ENCODE peak calls at places on chromosomes 6 and 20, in eight cellular contexts. J is CD8-positive, alpha-beta T cell; G is neuronal stem cell; P is ovary; Y is keratinocyte; O is aorta; A is mammary epithelial cell; D is RWPE2. W is an unnamed sample. For H3K4me1 and H3K27me3, the result is how much of the 10 kb centered on the place peaks cover.

GRCh38 chr6:20723236-20723635 is 189.0 kb downstream of the CDKAL1 start:
- DNase-seq in A (no peak), G (no peak), O (no peak), J (no peak), P (no peak), D (no peak), Y (no peak), W (no peak)

GRCh38 chr20:3068075-3068474 is 3.3 kb upstream of the OXT start:
- DNase-seq in G (no peak), Y (no peak), O (peak), A (no peak), J (no peak), D (no peak), P (no peak), W (no peak)

GRCh38 chr20:40251284-40251932 is 437.6 kb downstream of the MAFB start:
- DNase-seq in D (no peak), A (peak), O (no peak), J (no peak), Y (no peak), P (no peak), G (no peak), W (peak)

GRCh38 chr6:75504902-75505233 is 11.3 kb upstream of the FILIP1 start:
- DNase-seq in G (no peak), D (no peak), Y (no peak), A (no peak), O (no peak), P (no peak), J (no peak), W (no peak)

GRCh38 chr6:4603856-4604369 is 172.3 kb upstream of the CDYL start:
- DNase-seq in Y (no peak), A (no peak), P (no peak), O (no peak), G (no peak), D (no peak), J (no peak), W (no peak)

GRCh38 chr6:66992660-66993059 is 1285.6 kb upstream of the EYS start:
- DNase-seq in O (no peak), J (no peak), P (no peak), A (no peak), Y (no peak), G (no peak), D (no peak), W (no peak)

GRCh38 chr6:157323114-157323923 is at the start of gene TMEM242:
- DNase-seq in O (peak), Y (no peak), J (peak), G (peak), P (peak), D (peak), A (peak), W (peak)

GRCh38 chr6:29597184-29597583 is 12.3 kb downstream of the OR2H2 start:
- DNase-seq in P (no peak), J (no peak), D (no peak), Y (no peak), O (no peak), G (no peak), A (no peak), W (no peak)

GRCh38 chr6:118896339-118897136 is 2.6 kb downstream of the ASF1A start:
- DNase-seq in A (peak), D (no peak), Y (peak), G (no peak), O (no peak), P (no peak), J (no peak), W (no peak)

GRCh38 chr6:39182604-39183003 is 46.7 kb downstream of the KCNK5 start:
- DNase-seq in O (no peak), G (no peak), D (no peak), J (no peak), P (no peak), A (no peak), Y (no peak), W (no peak)

GRCh38 chr6:32700391-32701040 is 34.1 kb upstream of the HLA-DQB1 start:
- DNase-seq in G (peak), O (no peak), J (no peak), A (peak), Y (no peak), D (no peak), P (peak), W (no peak)

GRCh38 chr6:56581561-56581960 is 61.1 kb downstream of the DST start:
- DNase-seq in O (no peak), A (no peak), G (no peak), J (no peak), D (no peak), Y (no peak), P (no peak), W (no peak)

GRCh38 chr6:139858444-139858843 is 484.0 kb upstream of the CITED2 start:
- DNase-seq in A (no peak), P (no peak), J (no peak), G (no peak), Y (no peak), O (no peak), D (no peak), W (no peak)

GRCh38 chr6:139855741-139856206 is 481.3 kb upstream of the CITED2 start:
- DNase-seq in Y (no peak), A (no peak), G (no peak), J (no peak), D (no peak), P (no peak), O (no peak), W (no peak)

GRCh38 chr6:139857143-139857542 is 482.7 kb upstream of the CITED2 start:
- DNase-seq in G (no peak), O (no peak), A (no peak), D (no peak), Y (no peak), P (no peak), J (no peak), W (no peak)

GRCh38 chr6:139853302-139853992 is 479.0 kb upstream of the CITED2 start:
- DNase-seq in Y (no peak), O (no peak), A (no peak), J (no peak), P (no peak), G (no peak), D (no peak), W (no peak)

GRCh38 chr6:139856562-139856961 is 482.1 kb upstream of the CITED2 start:
- DNase-seq in J (no peak), G (no peak), O (no peak), D (no peak), Y (no peak), P (no peak), A (no peak), W (no peak)
- H3K27ac ChIP-seq in J (no peak), G (no peak), O (no peak), D (no peak), Y (no peak), P (no peak), A (no peak), W (no peak)

GRCh38 chr6:116062496-116062895 is 1.8 kb upstream of the FRK start:
- DNase-seq in O (no peak), G (no peak), Y (no peak), A (no peak), D (no peak), P (no peak), J (no peak), W (no peak)

GRCh38 chr6:116059713-116060571 is 749 bp downstream of the FRK start:
- DNase-seq in G (no peak), J (no peak), A (peak), Y (no peak), O (no peak), D (no peak), P (no peak), W (peak)

GRCh38 chr6:116055513-116055912 is 5.2 kb downstream of the FRK start:
- DNase-seq in A (no peak), Y (no peak), D (no peak), O (no peak), J (no peak), P (no peak), G (no peak), W (no peak)

GRCh38 chr6:116060572-116061283 is at the start of gene FRK:
- DNase-seq in A (peak), O (no peak), J (no peak), G (no peak), P (no peak), D (no peak), Y (no peak), W (no peak)

GRCh38 chr6:116057766-116058165 is 2.9 kb downstream of the FRK start:
- DNase-seq in D (no peak), O (no peak), Y (no peak), J (no peak), G (no peak), A (no peak), P (no peak), W (no peak)
- H3K4me1 ChIP-seq in D (under half), O (under half), Y (under half), J (under half), G (under half), A (under half), P (under half), W (under half)

GRCh38 chr20:8363970-8364733 is 232.1 kb downstream of the PLCB1 start:
- DNase-seq in A (no peak), Y (no peak), G (no peak), D (no peak), P (no peak), J (no peak), O (no peak), W (no peak)

GRCh38 chr20:8361779-8362178 is 229.7 kb downstream of the PLCB1 start:
- DNase-seq in Y (no peak), D (no peak), G (no peak), P (no peak), J (no peak), O (no peak), A (no peak), W (no peak)

GRCh38 chr20:8364734-8365078 is 232.6 kb downstream of the PLCB1 start:
- DNase-seq in D (no peak), Y (no peak), O (no peak), A (no peak), G (no peak), J (no peak), P (no peak), W (no peak)

GRCh38 chr20:8361008-8361652 is 229.1 kb downstream of the PLCB1 start:
- DNase-seq in D (no peak), P (no peak), Y (no peak), J (no peak), O (no peak), G (no peak), A (peak), W (no peak)

GRCh38 chr20:8362457-8362856 is 230.4 kb downstream of the PLCB1 start:
- DNase-seq in A (no peak), D (no peak), P (no peak), J (no peak), O (no peak), G (no peak), Y (no peak), W (no peak)
- H3K27me3 ChIP-seq in A (under half), D (under half), P (under half), J (under half), O (under half), G (under half), Y (under half), W (under half)

GRCh38 chr6:13696226-13696625 is 15.4 kb downstream of the RANBP9 start:
- DNase-seq in G (no peak), A (peak), P (no peak), D (no peak), Y (no peak), J (no peak), O (no peak), W (no peak)

GRCh38 chr6:13697857-13698256 is 13.8 kb downstream of the RANBP9 start:
- DNase-seq in D (no peak), G (no peak), A (no peak), Y (no peak), J (no peak), O (no peak), P (no peak), W (no peak)

GRCh38 chr6:13698715-13699114 is 12.9 kb downstream of the RANBP9 start:
- DNase-seq in O (no peak), Y (no peak), D (no peak), J (no peak), A (no peak), P (no peak), G (no peak), W (no peak)

GRCh38 chr6:13695217-13695616 is 16.4 kb downstream of the RANBP9 start:
- DNase-seq in G (no peak), A (no peak), Y (no peak), P (no peak), O (no peak), D (no peak), J (no peak), W (no peak)

DNA sequence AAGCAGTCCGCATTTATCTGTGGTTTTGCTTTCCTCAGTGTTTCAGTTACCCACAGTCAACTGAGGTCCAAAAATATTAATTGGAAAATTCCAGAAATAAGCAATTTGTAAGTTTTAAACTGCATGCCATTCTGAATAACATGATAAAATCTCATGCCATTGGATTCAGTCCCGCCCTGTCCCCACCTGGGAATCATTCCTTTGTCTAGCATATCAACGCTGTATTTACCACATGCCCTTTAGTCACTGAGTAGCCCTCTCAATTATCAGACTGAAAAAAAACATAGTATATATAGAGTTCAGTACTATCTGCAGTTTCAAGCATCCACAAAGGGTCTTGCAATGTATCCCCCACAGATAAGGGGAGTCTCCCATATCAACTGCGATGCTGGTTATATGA is 17.1 kb downstream of the RANBP9 start:
- DNase-seq in A (no peak), O (no peak), Y (no peak), G (no peak), D (no peak), P (no peak), J (no peak), W (no peak)
- H3K27ac ChIP-seq in A (no peak), O (no peak), Y (no peak), G (no peak), D (no peak), P (no peak), J (no peak), W (no peak)

W was measured in lower lobe of right lung.